ENCODE peak calls at places on chromosomes 11 and 22, in four cellular contexts. R is H1, N is GM12878, O is IMR-90. F is an unnamed sample.

GRCh38 chr11:111452146-111452545 is 60.0 kb downstream of the BTG4 start:
- DNase-seq in R (peak), N (no peak), O (peak), F (no peak)

GRCh38 chr11:7603031-7603781 is 70.1 kb downstream of the CYB5R2 start:
- DNase-seq in R (no peak), N (no peak), O (peak), F (no peak)

GRCh38 chr11:106021181-106021966 is 666 bp downstream of the MSANTD4 start:
- DNase-seq in R (no peak), N (no peak), O (peak), F (no peak)

GRCh38 chr11:17073370-17074027 is 4.0 kb downstream of the RPS13 start:
- DNase-seq in R (no peak), N (no peak), O (no peak), F (no peak)

GRCh38 chr11:93221539-93221938 is 23.7 kb upstream of the SLC36A4 start:
- DNase-seq in R (no peak), N (no peak), O (no peak), F (no peak)

GRCh38 chr11:75592699-75593098 is 30.6 kb downstream of the SERPINH1 start:
- DNase-seq in R (no peak), N (no peak), O (no peak), F (no peak)

GRCh38 chr11:45146072-45147016 is at the start of gene PRDM11:
- DNase-seq in R (peak), N (no peak), O (peak), F (peak)

GRCh38 chr22:27848005-27848404 is 46.4 kb upstream of the MN1 start:
- DNase-seq in R (no peak), N (no peak), O (no peak), F (no peak)

GRCh38 chr11:119103793-119104192 is 2.1 kb upstream of the DPAGT1 start:
- DNase-seq in R (no peak), N (no peak), O (no peak), F (no peak)

GRCh38 chr22:27097481-27097880 is 440.1 kb downstream of the MIAT start:
- DNase-seq in R (no peak), N (no peak), O (no peak), F (no peak)

GRCh38 chr11:133896028-133896427 is 50.7 kb upstream of the SPATA19 start:
- DNase-seq in R (peak), N (no peak), O (no peak), F (no peak)

GRCh38 chr11:112797653-112798293 is 163.4 kb upstream of the NCAM1 start:
- DNase-seq in R (peak), N (no peak), O (no peak), F (no peak)

GRCh38 chr11:45662665-45663485 is 2.5 kb downstream of the CHST1 start:
- DNase-seq in R (no peak), N (no peak), O (peak), F (peak)

GRCh38 chr11:1831338-1832180 is 3.2 kb upstream of the SYT8 start:
- DNase-seq in R (no peak), N (no peak), O (no peak), F (no peak)

GRCh38 chr11:1269957-1270356 is 39.5 kb downstream of the TOLLIP start:
- DNase-seq in R (no peak), N (no peak), O (no peak), F (no peak)

GRCh38 chr22:38315801-38316339 is 1.4 kb downstream of the CSNK1E start:
- DNase-seq in R (no peak), N (no peak), O (no peak), F (no peak)

GRCh38 chr22:39545310-39546063 is 12.9 kb upstream of the RPS19BP1 start:
- DNase-seq in R (peak), N (no peak), O (no peak), F (no peak)

GRCh38 chr11:64661146-64661545 is 61.9 kb downstream of the NRXN2 start:
- DNase-seq in R (no peak), N (no peak), O (peak), F (no peak)

GRCh38 chr22:36852056-36852973 is 8.5 kb upstream of the NCF4 start:
- DNase-seq in R (no peak), N (no peak), O (no peak), F (no peak)

GRCh38 chr11:97722721-97723120 is 1298.0 kb upstream of the CNTN5 start:
- DNase-seq in R (peak), N (no peak), O (no peak), F (no peak)

GRCh38 chr11:13220148-13220547 is 57.4 kb upstream of the BMAL1 start:
- DNase-seq in R (peak), N (no peak), O (no peak), F (no peak)

GRCh38 chr11:65792456-65792855 is 5.6 kb downstream of the OVOL1 start:
- DNase-seq in R (no peak), N (no peak), O (no peak), F (no peak)

GRCh38 chr11:44828296-44828695 is 101.5 kb downstream of the TSPAN18 start:
- DNase-seq in R (no peak), N (no peak), O (no peak), F (no peak)

GRCh38 chr11:12900496-12900895 is 108.6 kb upstream of the RASSF10 start:
- DNase-seq in R (no peak), N (no peak), O (peak), F (no peak)

GRCh38 chr11:41494716-41495115 is 35.3 kb upstream of the LRRC4C start:
- DNase-seq in R (no peak), N (no peak), O (no peak), F (no peak)

GRCh38 chr11:12321217-12321937 is 56.0 kb upstream of the PARVA start:
- DNase-seq in R (no peak), N (no peak), O (peak), F (no peak)

GRCh38 chr11:75474878-75475766 is 42.1 kb upstream of the KLHL35 start:
- DNase-seq in R (peak), N (no peak), O (peak), F (no peak)

GRCh38 chr11:35602160-35602793 is 16.0 kb upstream of the FJX1 start:
- DNase-seq in R (no peak), N (no peak), O (no peak), F (no peak)

GRCh38 chr11:70483077-70483861 is 84.9 kb downstream of the CTTN start:
- DNase-seq in R (no peak), N (no peak), O (peak), F (peak)

GRCh38 chr11:122038543-122038942 is 77.5 kb downstream of the BLID start:
- DNase-seq in R (no peak), N (no peak), O (peak), F (no peak)

GRCh38 chr22:25448435-25449051 is 115.9 kb upstream of the GRK3 start:
- DNase-seq in R (no peak), N (no peak), O (peak), F (peak)

GRCh38 chr11:23725752-23726151 is 771.1 kb upstream of the LUZP2 start:
- DNase-seq in R (no peak), N (no peak), O (no peak), F (no peak)

GRCh38 chr11:102256251-102256650 is 61.0 kb upstream of the BIRC3 start:
- DNase-seq in R (no peak), N (no peak), O (peak), F (no peak)

GRCh38 chr11:72823105-72823804 is 9.0 kb downstream of the ATG16L2 start:
- DNase-seq in R (no peak), N (no peak), O (no peak), F (no peak)

GRCh38 chr11:72824020-72824419 is 9.8 kb downstream of the ATG16L2 start:
- DNase-seq in R (no peak), N (no peak), O (no peak), F (no peak)

GRCh38 chr11:72821221-72821919 is 7.2 kb downstream of the ATG16L2 start:
- DNase-seq in R (peak), N (no peak), O (no peak), F (no peak)

GRCh38 chr11:72820439-72821139 is 6.4 kb downstream of the ATG16L2 start:
- DNase-seq in R (no peak), N (no peak), O (no peak), F (no peak)

DNA sequence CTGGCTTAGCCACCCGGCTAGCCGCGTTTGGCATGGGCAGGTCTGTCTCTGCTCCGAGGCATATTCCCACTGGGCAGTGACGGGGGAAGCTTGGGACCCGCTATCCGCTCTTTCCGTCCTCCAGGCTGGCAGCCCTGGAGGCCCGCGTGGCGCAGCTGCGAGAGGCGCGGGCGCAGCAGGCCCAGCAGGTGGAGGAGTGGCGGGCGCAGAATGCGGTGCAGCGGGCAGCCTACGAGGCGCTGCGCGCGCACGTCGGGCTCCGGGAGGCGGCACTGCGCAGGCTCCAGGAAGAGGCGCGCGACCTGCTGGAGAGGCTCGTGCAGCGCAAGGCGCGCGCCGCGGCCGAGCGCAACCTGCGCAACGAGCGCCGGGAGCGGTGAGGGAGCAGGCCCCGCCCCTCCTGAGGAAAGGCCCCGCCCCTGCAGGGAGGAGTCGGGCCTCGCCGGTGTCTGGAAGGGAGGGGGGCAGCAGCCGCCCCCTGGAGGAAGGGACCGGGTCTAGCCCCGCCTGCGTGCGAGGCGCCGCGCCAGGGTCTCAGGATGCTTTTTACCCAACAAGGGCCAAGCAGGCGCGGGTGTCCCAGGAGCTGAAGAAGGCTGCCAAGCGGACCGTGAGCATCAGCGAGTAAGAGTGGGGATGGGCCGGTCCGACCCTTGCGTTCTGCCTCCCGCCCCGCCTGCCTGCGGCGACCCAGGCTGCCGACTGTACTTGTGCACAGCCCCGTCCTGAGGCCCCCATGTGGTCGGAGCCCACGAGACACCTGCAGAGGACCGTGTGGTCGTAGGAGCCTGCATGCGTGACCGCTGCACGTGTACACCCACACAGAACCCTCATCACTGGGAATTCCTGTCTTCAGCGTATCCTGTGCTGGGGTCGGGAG is 7.9 kb downstream of the ATG16L2 start:
- DNase-seq in R (peak), N (peak), O (peak), F (peak)
- TF ChIP-seq POLR2A in R (peak), N (peak), O (no peak), F (peak)

GRCh38 chr11:58923300-58923788 is 15.9 kb upstream of the GLYATL1 start:
- DNase-seq in R (peak), N (no peak), O (peak), F (no peak)
- TF ChIP-seq RAD21 in R (peak), N (peak), O (peak), F (no peak)

GRCh38 chr22:46129390-46130041 is 20.8 kb upstream of the PPARA start:
- DNase-seq in R (no peak), N (no peak), O (no peak), F (no peak)
- TF ChIP-seq POLR2A in R (no peak), N (no peak), O (no peak), F (no peak)

GRCh38 chr11:61472868-61473267 is 35.7 kb upstream of the LRRC10B start:
- DNase-seq in R (no peak), N (no peak), O (peak), F (no peak)
- TF ChIP-seq RAD21 in R (no peak), N (no peak), O (no peak), F (no peak)

GRCh38 chr22:41544671-41545476 is 604 bp upstream of the POLR3H start:
- DNase-seq in R (no peak), N (no peak), O (no peak), F (no peak)
- TF ChIP-seq POLR2A in R (no peak), N (no peak), O (peak), F (no peak)

GRCh38 chr11:69483170-69483569 is 1.7 kb downstream of the LINC01488 start:
- DNase-seq in R (no peak), N (no peak), O (no peak), F (no peak)

GRCh38 chr11:69479591-69480271 is 1.7 kb upstream of the LINC01488 start:
- DNase-seq in R (no peak), N (no peak), O (no peak), F (peak)

GRCh38 chr11:69480547-69481392 is 693 bp upstream of the LINC01488 start:
- DNase-seq in R (no peak), N (no peak), O (peak), F (peak)

GRCh38 chr11:69482322-69482721 is 859 bp downstream of the LINC01488 start:
- DNase-seq in R (no peak), N (no peak), O (no peak), F (no peak)

GRCh38 chr11:69481393-69481844 is at the start of gene LINC01488:
- DNase-seq in R (no peak), N (no peak), O (no peak), F (no peak)
- TF ChIP-seq RAD21 in R (no peak), N (no peak), O (no peak), F (no peak)

GRCh38 chr22:41383085-41383484 is 1.3 kb downstream of the TEF start:
- DNase-seq in R (no peak), N (no peak), O (no peak), F (no peak)

GRCh38 chr22:41382610-41383009 is 868 bp downstream of the TEF start:
- DNase-seq in R (no peak), N (no peak), O (no peak), F (no peak)

GRCh38 chr22:41380993-41381328 is 781 bp upstream of the TEF start:
- DNase-seq in R (no peak), N (no peak), O (peak), F (peak)

GRCh38 chr22:41382098-41382578 is 396 bp downstream of the TEF start:
- DNase-seq in R (no peak), N (no peak), O (no peak), F (peak)

GRCh38 chr22:41381329-41382097 is at the start of gene TEF:
- DNase-seq in R (peak), N (peak), O (peak), F (peak)
- TF ChIP-seq POLR2A in R (peak), N (peak), O (peak), F (no peak)

GRCh38 chr11:34232810-34233209 is 125.0 kb downstream of the ABTB2 start:
- DNase-seq in R (no peak), N (no peak), O (no peak), F (no peak)
- TF ChIP-seq RAD21 in R (no peak), N (no peak), O (no peak), F (no peak)

DNA sequence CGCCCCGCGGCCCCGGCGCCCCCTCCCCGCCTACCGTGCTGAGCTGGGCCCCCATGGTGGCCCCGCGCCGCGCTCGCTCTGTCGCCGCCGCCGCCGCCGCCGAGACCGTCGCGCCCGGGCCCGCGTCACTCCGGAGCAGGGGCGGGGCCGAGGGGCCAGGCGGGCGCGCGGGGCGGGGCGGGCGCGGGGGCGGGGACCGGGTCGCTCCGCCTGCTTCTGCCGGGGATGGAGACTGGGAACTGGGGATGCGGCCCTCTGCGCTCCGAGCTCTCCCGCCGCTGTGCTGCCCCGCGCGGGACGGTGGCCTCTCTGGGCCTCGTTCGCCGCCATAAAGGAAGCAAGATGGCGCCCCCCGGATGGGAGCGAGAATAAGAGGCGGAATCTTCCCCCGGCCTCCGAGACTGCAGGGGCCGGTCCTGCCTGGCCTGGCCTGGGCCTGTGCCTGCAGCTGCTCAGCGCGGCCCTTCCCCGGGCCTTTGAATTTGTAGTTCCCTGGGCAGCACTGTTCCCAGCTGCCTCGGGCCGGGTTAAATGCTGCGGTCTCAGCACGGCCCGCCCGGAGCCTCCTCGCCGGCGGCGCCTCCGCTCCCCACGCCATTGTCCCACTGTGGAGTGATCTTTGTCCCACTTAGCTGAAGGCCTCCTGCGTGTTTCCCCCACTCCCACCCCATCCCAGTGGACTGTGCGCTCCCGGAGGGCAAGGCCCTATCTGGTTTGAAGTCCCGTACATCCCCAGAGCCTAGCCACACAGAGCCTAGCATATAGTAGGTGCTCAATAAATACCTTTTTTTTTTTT is at the start of gene CYB5R3:
- DNase-seq in R (peak), N (no peak), O (peak), F (peak)
- TF ChIP-seq POLR2A in R (peak), N (peak), O (no peak), F (no peak)

DNA sequence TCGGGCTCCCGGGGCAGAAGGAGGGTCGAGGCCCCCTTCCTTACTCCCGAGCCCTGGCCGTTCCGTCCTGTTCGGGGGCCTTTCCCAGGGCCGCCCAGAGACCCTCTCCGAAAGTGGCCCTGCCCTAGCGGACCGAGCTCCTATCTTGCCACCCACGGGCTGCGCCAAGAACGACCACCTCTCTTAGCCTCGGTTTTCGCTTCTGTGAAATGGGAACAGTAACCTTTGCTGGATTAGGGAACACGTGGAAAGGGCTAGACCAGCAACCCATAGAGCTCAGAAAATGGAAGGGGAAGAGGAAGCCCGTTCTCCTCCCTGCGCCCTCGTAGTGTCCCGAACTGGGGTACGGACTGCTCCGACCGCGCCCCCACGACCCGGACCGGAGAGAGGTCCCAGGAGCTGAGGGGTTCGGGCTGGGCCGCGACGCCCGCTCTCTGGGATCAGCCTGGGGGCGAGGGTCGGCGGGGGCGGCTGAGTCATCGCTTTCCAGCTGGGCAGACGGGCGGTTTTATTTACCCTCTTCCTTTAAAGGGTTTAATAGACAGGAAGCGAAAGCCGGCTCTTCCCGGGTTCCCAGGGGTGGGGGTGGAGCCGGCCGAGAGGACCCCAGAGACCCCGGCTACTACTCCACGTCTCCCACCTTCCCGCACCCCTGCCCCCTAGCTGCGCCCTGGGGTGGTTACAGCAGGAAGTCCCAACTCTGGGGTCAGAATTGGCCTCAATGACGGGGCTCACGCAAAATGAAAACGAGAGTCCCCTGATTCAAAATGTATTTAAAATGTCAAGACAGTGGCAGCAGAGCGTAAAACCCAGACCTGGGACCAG is 872 bp upstream of the PHLDA2 start:
- DNase-seq in R (peak), N (peak), O (peak), F (peak)
- TF ChIP-seq RAD21 in R (no peak), N (no peak), O (no peak), F (no peak)

F was measured in A549.